ENCODE peak calls at places on chromosomes 2 and 18, in seven cellular contexts. One of them, this sample, is unnamed.

GRCh38 chr2:111048856-111049551 is 71.7 kb upstream of the BCL2L11 start:
- DNase-seq in fibroblast of pulmonary artery: no peak
- DNase-seq in AG04450: no peak
- DNase-seq in cardiac fibroblast: no peak
- DNase-seq in prostate gland: no peak
- DNase-seq in coronary artery: no peak
- DNase-seq in PC-3: no peak
- DNase-seq in this sample: no peak

GRCh38 chr2:160683206-160683605 is 189.6 kb upstream of the RBMS1 start:
- DNase-seq in prostate gland: no peak
- DNase-seq in cardiac fibroblast: no peak
- DNase-seq in coronary artery: no peak
- DNase-seq in AG04450: no peak
- DNase-seq in PC-3: no peak
- DNase-seq in fibroblast of pulmonary artery: no peak
- DNase-seq in this sample: no peak

GRCh38 chr2:11303290-11304013 is 41.0 kb downstream of the ROCK2 start:
- DNase-seq in fibroblast of pulmonary artery: no peak
- DNase-seq in prostate gland: no peak
- DNase-seq in PC-3: no peak
- DNase-seq in coronary artery: no peak
- DNase-seq in cardiac fibroblast: no peak
- DNase-seq in AG04450: no peak
- DNase-seq in this sample: no peak

GRCh38 chr2:40369619-40370397 is 82.1 kb downstream of the SLC8A1 start:
- DNase-seq in prostate gland: no peak
- DNase-seq in AG04450: no peak
- DNase-seq in PC-3: no peak
- DNase-seq in cardiac fibroblast: peak
- DNase-seq in coronary artery: no peak
- DNase-seq in fibroblast of pulmonary artery: peak
- DNase-seq in this sample: no peak

GRCh38 chr18:44682181-44682870 is 1.6 kb downstream of the SETBP1 start:
- DNase-seq in cardiac fibroblast: no peak
- DNase-seq in prostate gland: peak
- DNase-seq in fibroblast of pulmonary artery: no peak
- DNase-seq in PC-3: no peak
- DNase-seq in AG04450: no peak
- DNase-seq in coronary artery: no peak
- DNase-seq in this sample: no peak

GRCh38 chr2:182761903-182762302 is 45.8 kb downstream of the DNAJC10 start:
- DNase-seq in cardiac fibroblast: peak
- DNase-seq in PC-3: no peak
- DNase-seq in coronary artery: no peak
- DNase-seq in prostate gland: no peak
- DNase-seq in fibroblast of pulmonary artery: peak
- DNase-seq in AG04450: no peak
- DNase-seq in this sample: no peak

GRCh38 chr18:31267823-31268481 is 50.0 kb upstream of the DSG1 start:
- DNase-seq in AG04450: no peak
- DNase-seq in cardiac fibroblast: no peak
- DNase-seq in prostate gland: no peak
- DNase-seq in coronary artery: no peak
- DNase-seq in fibroblast of pulmonary artery: no peak
- DNase-seq in PC-3: no peak
- DNase-seq in this sample: no peak

GRCh38 chr2:174764281-174765063 is at the start of gene CHRNA1:
- DNase-seq in cardiac fibroblast: no peak
- DNase-seq in coronary artery: no peak
- DNase-seq in PC-3: peak
- DNase-seq in prostate gland: no peak
- DNase-seq in fibroblast of pulmonary artery: no peak
- DNase-seq in AG04450: no peak
- DNase-seq in this sample: no peak

GRCh38 chr2:38720613-38721241 is 30.4 kb downstream of the SRSF7 start:
- DNase-seq in cardiac fibroblast: peak
- DNase-seq in coronary artery: peak
- DNase-seq in fibroblast of pulmonary artery: peak
- DNase-seq in PC-3: peak
- DNase-seq in AG04450: peak
- DNase-seq in prostate gland: peak
- DNase-seq in this sample: peak

GRCh38 chr2:151192681-151193080 is 69.0 kb downstream of the RBM43 start:
- DNase-seq in cardiac fibroblast: no peak
- DNase-seq in coronary artery: no peak
- DNase-seq in prostate gland: no peak
- DNase-seq in fibroblast of pulmonary artery: no peak
- DNase-seq in AG04450: no peak
- DNase-seq in PC-3: no peak
- DNase-seq in this sample: no peak

GRCh38 chr2:9097239-9097638 is 93.8 kb upstream of the MBOAT2 start:
- DNase-seq in fibroblast of pulmonary artery: no peak
- DNase-seq in AG04450: no peak
- DNase-seq in coronary artery: no peak
- DNase-seq in cardiac fibroblast: no peak
- DNase-seq in PC-3: no peak
- DNase-seq in prostate gland: no peak
- DNase-seq in this sample: no peak

GRCh38 chr18:6885992-6886823 is 156.7 kb downstream of the ARHGAP28 start:
- DNase-seq in fibroblast of pulmonary artery: peak
- DNase-seq in PC-3: peak
- DNase-seq in cardiac fibroblast: peak
- DNase-seq in prostate gland: peak
- DNase-seq in coronary artery: no peak
- DNase-seq in AG04450: peak
- DNase-seq in this sample: no peak

GRCh38 chr2:196230051-196230450 is 58.7 kb upstream of the STK17B start:
- DNase-seq in coronary artery: no peak
- DNase-seq in AG04450: no peak
- DNase-seq in fibroblast of pulmonary artery: no peak
- DNase-seq in cardiac fibroblast: no peak
- DNase-seq in prostate gland: no peak
- DNase-seq in PC-3: no peak
- DNase-seq in this sample: no peak

GRCh38 chr2:241188386-241189092 is at the start of gene ANO7:
- DNase-seq in PC-3: peak
- DNase-seq in prostate gland: peak
- DNase-seq in AG04450: no peak
- DNase-seq in coronary artery: no peak
- DNase-seq in cardiac fibroblast: no peak
- DNase-seq in fibroblast of pulmonary artery: no peak
- DNase-seq in this sample: peak

GRCh38 chr18:46113751-46114150 is 9.6 kb downstream of the HAUS1 start:
- DNase-seq in PC-3: no peak
- DNase-seq in prostate gland: no peak
- DNase-seq in coronary artery: no peak
- DNase-seq in cardiac fibroblast: no peak
- DNase-seq in fibroblast of pulmonary artery: no peak
- DNase-seq in AG04450: no peak
- DNase-seq in this sample: no peak

GRCh38 chr18:50793641-50794565 is 25.9 kb downstream of the MRO start:
- DNase-seq in cardiac fibroblast: no peak
- DNase-seq in fibroblast of pulmonary artery: no peak
- DNase-seq in prostate gland: no peak
- DNase-seq in PC-3: no peak
- DNase-seq in coronary artery: no peak
- DNase-seq in AG04450: no peak
- DNase-seq in this sample: no peak

GRCh38 chr18:50788284-50788683 is 31.5 kb downstream of the MRO start:
- DNase-seq in fibroblast of pulmonary artery: no peak
- DNase-seq in PC-3: no peak
- DNase-seq in prostate gland: no peak
- DNase-seq in coronary artery: no peak
- DNase-seq in AG04450: no peak
- DNase-seq in cardiac fibroblast: no peak
- DNase-seq in this sample: no peak

GRCh38 chr18:50792885-50793284 is 26.9 kb downstream of the MRO start:
- DNase-seq in AG04450: no peak
- DNase-seq in prostate gland: no peak
- DNase-seq in coronary artery: no peak
- DNase-seq in fibroblast of pulmonary artery: no peak
- DNase-seq in cardiac fibroblast: no peak
- DNase-seq in PC-3: no peak
- DNase-seq in this sample: no peak

GRCh38 chr18:50790956-50791355 is 28.9 kb downstream of the MRO start:
- DNase-seq in prostate gland: no peak
- DNase-seq in coronary artery: no peak
- DNase-seq in PC-3: no peak
- DNase-seq in cardiac fibroblast: no peak
- DNase-seq in fibroblast of pulmonary artery: no peak
- DNase-seq in AG04450: no peak
- DNase-seq in this sample: no peak

DNA sequence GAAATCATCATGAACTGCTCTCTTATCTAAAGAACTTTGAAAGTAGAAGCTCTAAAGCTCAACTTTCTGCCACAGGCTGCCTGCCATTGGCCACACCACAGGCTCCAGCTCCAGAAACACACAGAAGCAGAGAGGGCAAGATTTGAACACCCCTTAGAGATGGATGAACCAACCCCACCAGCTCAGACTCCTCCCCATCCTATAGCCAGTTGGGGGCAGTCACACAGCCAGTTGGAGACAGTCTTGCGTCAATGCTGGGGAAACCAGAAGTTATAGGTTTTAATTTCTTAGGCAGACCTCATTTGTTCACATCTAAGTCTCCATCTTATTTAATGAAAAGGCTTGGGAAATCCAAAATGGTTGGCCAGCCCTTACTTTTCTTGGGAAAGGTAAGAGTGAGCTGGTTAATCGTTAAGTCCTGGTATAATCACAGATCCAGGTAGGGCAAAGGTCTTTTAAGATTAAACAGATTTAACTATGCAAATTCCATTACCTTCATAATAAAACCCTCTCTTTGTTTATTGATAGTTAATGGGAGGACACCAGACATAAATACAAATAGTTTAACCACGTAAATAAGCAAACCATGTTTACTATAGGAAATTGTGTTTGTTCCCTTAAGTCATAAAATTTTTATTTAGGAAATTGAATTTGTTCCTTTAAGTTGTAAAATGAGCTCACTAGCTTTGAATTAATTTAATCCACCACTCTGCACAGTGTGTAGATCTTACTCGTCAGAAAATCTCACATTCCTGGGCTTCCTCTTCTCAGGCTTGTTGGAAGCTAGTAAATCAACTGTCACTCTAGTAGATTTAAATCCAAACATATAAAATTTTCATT is 28.0 kb downstream of the MRO start:
- DNase-seq in coronary artery: no peak
- DNase-seq in cardiac fibroblast: no peak
- DNase-seq in PC-3: no peak
- DNase-seq in AG04450: no peak
- DNase-seq in fibroblast of pulmonary artery: no peak
- DNase-seq in prostate gland: no peak
- DNase-seq in this sample: peak
- TF ChIP-seq CTCF in coronary artery: no peak
- TF ChIP-seq CTCF in cardiac fibroblast: no peak
- TF ChIP-seq CTCF in PC-3: no peak
- TF ChIP-seq CTCF in AG04450: no peak
- TF ChIP-seq CTCF in fibroblast of pulmonary artery: no peak
- TF ChIP-seq CTCF in prostate gland: no peak
- TF ChIP-seq CTCF in this sample: no peak

GRCh38 chr2:63642941-63643340 is 54.2 kb downstream of the MDH1 start:
- DNase-seq in AG04450: no peak
- DNase-seq in cardiac fibroblast: peak
- DNase-seq in PC-3: no peak
- DNase-seq in prostate gland: no peak
- DNase-seq in coronary artery: no peak
- DNase-seq in fibroblast of pulmonary artery: no peak
- DNase-seq in this sample: no peak

GRCh38 chr2:63643486-63643885 is 54.7 kb downstream of the MDH1 start:
- DNase-seq in fibroblast of pulmonary artery: no peak
- DNase-seq in cardiac fibroblast: peak
- DNase-seq in prostate gland: no peak
- DNase-seq in coronary artery: no peak
- DNase-seq in PC-3: no peak
- DNase-seq in AG04450: no peak
- DNase-seq in this sample: no peak

DNA sequence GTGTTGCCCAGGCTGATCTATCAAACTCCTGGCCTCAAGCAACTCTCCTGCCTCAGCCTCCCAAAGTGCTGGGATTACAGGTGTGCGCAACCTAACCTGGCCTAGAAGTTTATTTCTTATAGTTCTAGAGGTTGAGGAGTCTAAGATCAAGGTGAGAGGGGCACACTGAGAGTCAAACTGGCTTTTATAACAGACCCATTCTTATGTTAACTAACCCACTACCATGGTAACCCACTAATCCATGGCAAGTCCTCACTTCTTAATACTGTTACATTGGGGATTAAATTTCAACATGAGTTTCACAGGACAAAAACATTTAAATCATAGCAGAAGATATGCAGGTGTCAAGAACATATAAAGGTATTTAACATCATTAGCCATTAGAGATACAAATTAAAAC is 50.6 kb downstream of the MDH1 start:
- DNase-seq in fibroblast of pulmonary artery: no peak
- DNase-seq in cardiac fibroblast: no peak
- DNase-seq in prostate gland: no peak
- DNase-seq in AG04450: no peak
- DNase-seq in coronary artery: no peak
- DNase-seq in PC-3: no peak
- DNase-seq in this sample: no peak
- H3K4me3 ChIP-seq in fibroblast of pulmonary artery: no peak
- H3K4me3 ChIP-seq in cardiac fibroblast: no peak
- H3K4me3 ChIP-seq in prostate gland: no peak
- H3K4me3 ChIP-seq in AG04450: no peak
- H3K4me3 ChIP-seq in coronary artery: no peak
- H3K4me3 ChIP-seq in PC-3: no peak
- H3K4me3 ChIP-seq in this sample: no peak

GRCh38 chr2:121382744-121383143 is 97.7 kb upstream of the TFCP2L1 start:
- DNase-seq in fibroblast of pulmonary artery: no peak
- DNase-seq in cardiac fibroblast: peak
- DNase-seq in coronary artery: no peak
- DNase-seq in AG04450: no peak
- DNase-seq in PC-3: no peak
- DNase-seq in prostate gland: no peak
- DNase-seq in this sample: no peak
- TF ChIP-seq CTCF in fibroblast of pulmonary artery: peak
- TF ChIP-seq CTCF in cardiac fibroblast: peak
- TF ChIP-seq CTCF in coronary artery: no peak
- TF ChIP-seq CTCF in AG04450: peak
- TF ChIP-seq CTCF in PC-3: peak
- TF ChIP-seq CTCF in prostate gland: no peak
- TF ChIP-seq CTCF in this sample: peak

DNA sequence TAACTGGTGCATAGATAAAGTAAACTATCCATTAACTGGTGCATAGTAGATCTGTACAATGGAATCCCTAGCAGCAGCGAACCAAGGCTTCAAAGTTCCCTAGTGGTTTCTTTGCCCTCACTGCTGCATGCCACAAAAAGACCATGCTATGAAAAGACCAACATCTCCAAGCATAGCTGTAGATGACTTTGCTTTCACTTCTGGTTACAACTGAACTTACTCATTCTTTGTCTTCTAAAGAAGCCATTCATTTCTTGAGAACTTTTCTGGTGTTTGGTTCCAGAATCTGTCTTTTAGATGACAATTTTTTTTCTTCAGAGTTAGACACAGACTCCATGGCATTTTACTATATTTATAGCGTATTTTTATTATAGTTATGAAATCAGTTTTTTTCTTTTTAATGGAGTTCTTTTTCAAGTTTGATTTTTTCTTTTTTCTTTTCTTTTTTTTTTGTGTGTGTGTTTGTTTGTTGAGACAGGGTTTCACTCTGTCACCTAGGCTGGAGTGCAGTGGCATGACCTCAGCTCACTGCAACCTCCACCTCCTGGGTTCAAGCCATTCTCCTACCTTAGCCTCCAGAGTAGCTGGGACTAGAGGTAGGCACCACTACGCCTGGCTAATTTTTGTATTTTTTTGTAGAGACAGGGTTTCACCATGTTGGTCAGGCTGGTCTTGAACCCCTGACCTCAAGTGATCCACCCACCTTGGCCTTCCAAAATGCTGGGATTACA is 63.6 kb downstream of the SLC35F5 start:
- DNase-seq in AG04450: no peak
- DNase-seq in PC-3: no peak
- DNase-seq in cardiac fibroblast: no peak
- DNase-seq in fibroblast of pulmonary artery: no peak
- DNase-seq in prostate gland: no peak
- DNase-seq in coronary artery: no peak
- DNase-seq in this sample: no peak
- H3K4me3 ChIP-seq in AG04450: no peak
- H3K4me3 ChIP-seq in PC-3: no peak
- H3K4me3 ChIP-seq in cardiac fibroblast: no peak
- H3K4me3 ChIP-seq in fibroblast of pulmonary artery: no peak
- H3K4me3 ChIP-seq in prostate gland: no peak
- H3K4me3 ChIP-seq in coronary artery: no peak
- H3K4me3 ChIP-seq in this sample: no peak